ENCODE peak calls at places on chromosomes 5 and 9, in seven cellular contexts. One of them, this sample, is unnamed.

GRCh38 chr9:75803130-75803529 is 87.3 kb upstream of the PCSK5 start:
- DNase-seq in psoas muscle: no peak
- DNase-seq in GM20000: no peak
- DNase-seq in RCC 7860: peak
- DNase-seq in activated T-helper 1 cell treated with Interleukin-2 at 50 U/mL for 16 hours: no peak
- DNase-seq in thyroid gland: no peak
- DNase-seq in cardiac muscle cell: peak
- DNase-seq in this sample: no peak

GRCh38 chr9:137575382-137575724 is 3.4 kb downstream of the DPH7 start:
- DNase-seq in thyroid gland: no peak
- DNase-seq in cardiac muscle cell: no peak
- DNase-seq in RCC 7860: no peak
- DNase-seq in GM20000: no peak
- DNase-seq in psoas muscle: no peak
- DNase-seq in activated T-helper 1 cell treated with Interleukin-2 at 50 U/mL for 16 hours: no peak
- DNase-seq in this sample: no peak

GRCh38 chr5:132055808-132056609 is 4.4 kb upstream of the IL3 start:
- DNase-seq in activated T-helper 1 cell treated with Interleukin-2 at 50 U/mL for 16 hours: peak
- DNase-seq in RCC 7860: no peak
- DNase-seq in cardiac muscle cell: no peak
- DNase-seq in thyroid gland: peak
- DNase-seq in GM20000: no peak
- DNase-seq in psoas muscle: no peak
- DNase-seq in this sample: no peak

GRCh38 chr5:54234304-54234938 is 76.0 kb downstream of the ARL15 start:
- DNase-seq in GM20000: peak
- DNase-seq in RCC 7860: no peak
- DNase-seq in activated T-helper 1 cell treated with Interleukin-2 at 50 U/mL for 16 hours: no peak
- DNase-seq in psoas muscle: no peak
- DNase-seq in cardiac muscle cell: peak
- DNase-seq in thyroid gland: no peak
- DNase-seq in this sample: no peak

GRCh38 chr9:89814340-89815040 is 209.7 kb downstream of the GADD45G start:
- DNase-seq in psoas muscle: peak
- DNase-seq in thyroid gland: no peak
- DNase-seq in cardiac muscle cell: peak
- DNase-seq in activated T-helper 1 cell treated with Interleukin-2 at 50 U/mL for 16 hours: no peak
- DNase-seq in GM20000: peak
- DNase-seq in RCC 7860: peak
- DNase-seq in this sample: no peak

GRCh38 chr5:135189024-135189423 is 155.0 kb upstream of the PITX1 start:
- DNase-seq in activated T-helper 1 cell treated with Interleukin-2 at 50 U/mL for 16 hours: no peak
- DNase-seq in cardiac muscle cell: no peak
- DNase-seq in psoas muscle: no peak
- DNase-seq in RCC 7860: no peak
- DNase-seq in thyroid gland: no peak
- DNase-seq in GM20000: no peak
- DNase-seq in this sample: no peak

GRCh38 chr5:34524123-34524522 is 132.0 kb upstream of the RAI14 start:
- DNase-seq in cardiac muscle cell: peak
- DNase-seq in activated T-helper 1 cell treated with Interleukin-2 at 50 U/mL for 16 hours: no peak
- DNase-seq in RCC 7860: peak
- DNase-seq in thyroid gland: no peak
- DNase-seq in GM20000: no peak
- DNase-seq in psoas muscle: no peak
- DNase-seq in this sample: no peak

GRCh38 chr5:79261907-79262306 is 26.0 kb downstream of the JMY start:
- DNase-seq in thyroid gland: no peak
- DNase-seq in activated T-helper 1 cell treated with Interleukin-2 at 50 U/mL for 16 hours: no peak
- DNase-seq in psoas muscle: no peak
- DNase-seq in GM20000: no peak
- DNase-seq in cardiac muscle cell: no peak
- DNase-seq in RCC 7860: no peak
- DNase-seq in this sample: no peak

GRCh38 chr5:102622244-102622643 is 123.4 kb upstream of the SLCO6A1 start:
- DNase-seq in RCC 7860: no peak
- DNase-seq in cardiac muscle cell: no peak
- DNase-seq in thyroid gland: no peak
- DNase-seq in GM20000: no peak
- DNase-seq in psoas muscle: no peak
- DNase-seq in activated T-helper 1 cell treated with Interleukin-2 at 50 U/mL for 16 hours: no peak
- DNase-seq in this sample: no peak

GRCh38 chr9:114288233-114289051 is 34.5 kb upstream of the ORM1 start:
- DNase-seq in GM20000: no peak
- DNase-seq in psoas muscle: peak
- DNase-seq in activated T-helper 1 cell treated with Interleukin-2 at 50 U/mL for 16 hours: no peak
- DNase-seq in cardiac muscle cell: peak
- DNase-seq in RCC 7860: peak
- DNase-seq in thyroid gland: no peak
- DNase-seq in this sample: no peak

GRCh38 chr9:136105398-136106135 is 10.5 kb upstream of the NACC2 start:
- DNase-seq in activated T-helper 1 cell treated with Interleukin-2 at 50 U/mL for 16 hours: no peak
- DNase-seq in cardiac muscle cell: peak
- DNase-seq in GM20000: no peak
- DNase-seq in RCC 7860: no peak
- DNase-seq in thyroid gland: no peak
- DNase-seq in psoas muscle: peak
- DNase-seq in this sample: no peak

This sample was measured in neural crest cell.